ENCODE peak calls at places on chromosomes 7 and 10, in ten cellular contexts. E, Q, S, F, Z, X, D, Y, K and B are unnamed samples.
A peak's percentile ranks its signal among the peaks of the same experiment; 100 is the strongest.

GRCh38 chr7:110568388-110568787 is 522.5 kb upstream of the LRRN3 start:
- DNase-seq in E (no peak), Q (no peak), S (no peak), F (no peak), Z (no peak), X (no peak), D (no peak), Y (no peak), K (no peak), B (no peak)

GRCh38 chr10:112446055-112446854 is 459 bp downstream of the ZDHHC6 start:
- DNase-seq in E (no peak), Q (no peak), S (no peak), F (no peak), Z (no peak), X (no peak), D (no peak), Y (no peak), K (no peak), B (peak; percentile 5)

GRCh38 chr10:123514996-123515395 is 151.2 kb upstream of the GPR26 start:
- DNase-seq in E (no peak), Q (no peak), S (no peak), F (peak; percentile 50), Z (no peak), X (no peak), D (no peak), Y (no peak), K (no peak), B (no peak)

GRCh38 chr10:132748135-132748534 is 37.8 kb downstream of the NKX6-2 start:
- DNase-seq in E (no peak), Q (no peak), S (no peak), F (no peak), Z (no peak), X (no peak), D (no peak), Y (no peak), K (no peak), B (no peak)

GRCh38 chr10:123922126-123922525 is 30.5 kb upstream of the CPXM2 start:
- DNase-seq in E (no peak), Q (no peak), S (no peak), F (no peak), Z (no peak), X (no peak), D (no peak), Y (no peak), K (no peak), B (no peak)

GRCh38 chr10:108899686-108900085 is 1023.6 kb downstream of the XPNPEP1 start:
- DNase-seq in E (no peak), Q (no peak), S (no peak), F (no peak), Z (no peak), X (no peak), D (peak; percentile 37), Y (no peak), K (no peak), B (no peak)

GRCh38 chr10:131609176-131609575 is 291.6 kb upstream of the PPP2R2D start:
- DNase-seq in E (no peak), Q (no peak), S (no peak), F (peak; percentile 77), Z (no peak), X (no peak), D (no peak), Y (no peak), K (no peak), B (no peak)

GRCh38 chr7:64880322-64881297 is 22.5 kb upstream of the ZNF273 start:
- DNase-seq in E (no peak), Q (no peak), S (no peak), F (peak; percentile 78), Z (no peak), X (peak; percentile 77), D (no peak), Y (no peak), K (no peak), B (no peak)

GRCh38 chr10:125079091-125079600 is 81.2 kb downstream of the CTBP2 start:
- DNase-seq in E (no peak), Q (no peak), S (no peak), F (no peak), Z (no peak), X (no peak), D (no peak), Y (no peak), K (no peak), B (no peak)

DNA sequence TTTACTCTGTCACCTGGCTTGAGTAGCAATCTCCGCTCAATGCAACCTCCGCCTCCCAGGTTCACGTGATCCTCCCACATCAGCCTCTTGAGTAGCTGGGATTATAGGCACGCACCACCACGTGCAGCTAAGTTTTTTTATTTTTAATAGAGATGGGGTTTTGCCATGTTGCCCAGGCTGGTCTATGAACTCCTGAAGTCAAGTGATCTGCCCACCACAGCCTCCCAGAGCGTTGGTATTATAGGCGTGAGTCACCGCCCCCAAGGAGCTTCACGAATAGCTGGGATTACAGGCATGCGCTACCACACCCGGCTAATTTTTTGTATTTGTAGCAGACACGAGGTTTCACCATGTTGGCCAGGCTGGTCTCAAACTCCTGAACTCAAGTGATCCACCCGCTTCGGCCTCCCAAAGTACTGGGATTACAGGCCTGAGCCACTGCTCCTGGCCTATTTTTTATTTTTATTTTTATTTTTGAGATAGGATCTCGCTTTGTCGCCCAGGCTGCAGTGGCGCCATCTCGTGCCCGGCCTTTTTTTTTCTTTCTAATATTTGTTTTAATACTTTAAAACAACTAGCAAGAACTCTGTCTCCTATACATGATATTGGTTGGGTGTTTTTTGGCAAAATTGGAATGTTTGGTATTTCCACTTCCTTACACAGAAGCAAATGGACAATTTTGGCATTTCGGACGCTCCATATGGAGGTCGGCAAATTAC is 1.1 kb downstream of the EFCAB10 start:
- DNase-seq in E (no peak), Q (no peak), S (no peak), F (peak; percentile 21), Z (no peak), X (no peak), D (no peak), Y (no peak), K (no peak), B (no peak)
- TF ChIP-seq CTCF in E (no peak), Q (no peak), S (no peak), F (no peak), Z (no peak), X (peak; percentile 10), D (no peak), Y (no peak), K (no peak), B (no peak)

DNA sequence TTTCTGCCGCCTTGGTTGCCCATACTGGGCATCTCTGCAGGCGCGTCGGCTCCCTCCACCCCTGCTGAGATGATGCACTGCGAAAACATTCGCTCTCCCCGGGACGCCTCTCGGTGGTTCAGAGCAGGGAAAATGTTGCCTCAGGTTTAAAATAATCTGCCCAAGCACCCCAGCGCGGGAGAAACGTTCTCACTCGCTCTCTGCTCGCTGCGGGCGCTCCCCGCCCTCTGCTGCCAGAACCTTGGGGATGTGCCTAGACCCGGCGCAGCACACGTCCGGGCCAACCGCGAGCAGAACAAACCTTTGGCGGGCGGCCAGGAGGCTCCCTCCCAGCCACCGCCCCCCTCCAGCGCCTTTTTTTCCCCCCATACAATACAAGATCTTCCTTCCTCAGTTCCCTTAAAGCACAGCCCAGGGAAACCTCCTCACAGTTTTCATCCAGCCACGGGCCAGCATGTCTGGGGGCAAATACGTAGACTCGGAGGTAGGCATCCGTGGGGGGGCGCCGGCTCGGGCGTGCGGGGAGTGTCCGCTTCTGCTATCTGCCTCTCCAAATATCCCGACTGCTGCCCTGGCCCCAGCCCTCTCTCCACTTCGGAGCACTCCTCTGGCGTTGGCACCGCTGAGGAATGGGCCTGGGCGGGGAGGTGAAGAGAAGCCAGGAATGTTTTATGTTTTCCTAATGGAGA is at the start of gene CAV1:
- DNase-seq in E (peak; percentile 18), Q (peak; percentile 80), S (peak; percentile 81), F (peak; percentile 97), Z (peak; percentile 98), X (peak; percentile 96), D (peak; percentile 12), Y (peak; percentile 20), K (peak; percentile 93), B (peak; percentile 39)
- TF ChIP-seq CTCF in E (no peak), Q (peak; percentile 32), S (peak; percentile 23), F (no peak), Z (peak; percentile 63), X (peak; percentile 48), D (no peak), Y (no peak), K (no peak), B (no peak)

DNA sequence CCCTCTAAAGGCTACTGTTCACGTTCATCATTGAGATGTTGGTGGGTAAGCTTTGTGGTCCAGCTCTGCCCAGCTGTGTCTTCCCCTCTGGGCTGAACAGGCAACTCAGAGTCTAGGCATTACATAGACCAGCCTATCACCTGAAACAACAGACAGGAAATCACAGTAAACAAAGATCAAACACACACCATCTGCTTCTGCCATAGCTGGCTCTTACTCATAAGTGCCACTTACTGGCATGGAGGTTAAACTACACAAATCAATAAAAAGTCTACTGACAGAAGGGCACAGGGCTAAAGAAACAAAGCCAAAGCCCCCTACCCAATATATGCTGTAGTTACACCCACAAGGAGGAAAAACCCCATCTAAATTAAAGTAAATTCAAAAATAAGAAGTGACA is 35.0 kb downstream of the SEPTIN14 start:
- DNase-seq in E (no peak), Q (no peak), S (no peak), F (no peak), Z (no peak), X (no peak), D (no peak), Y (no peak), K (no peak), B (no peak)
- TF ChIP-seq CTCF in E (no peak), Q (no peak), S (no peak), F (no peak), Z (no peak), X (no peak), D (no peak), Y (no peak), K (no peak), B (no peak)

GRCh38 chr7:21253740-21254687 is 173.9 kb upstream of the SP4 start:
- DNase-seq in E (peak; percentile 82), Q (no peak), S (no peak), F (no peak), Z (peak; percentile 19), X (no peak), D (peak; percentile 77), Y (peak; percentile 33), K (no peak), B (peak; percentile 76)

GRCh38 chr7:21256310-21256877 is 171.5 kb upstream of the SP4 start:
- DNase-seq in E (no peak), Q (no peak), S (no peak), F (no peak), Z (peak; percentile 18), X (no peak), D (no peak), Y (no peak), K (no peak), B (peak; percentile 16)

GRCh38 chr7:21251166-21251806 is 176.6 kb upstream of the SP4 start:
- DNase-seq in E (no peak), Q (no peak), S (no peak), F (no peak), Z (no peak), X (no peak), D (no peak), Y (no peak), K (no peak), B (no peak)
- TF ChIP-seq CTCF in E (peak; percentile 27), Q (no peak), S (no peak), F (no peak), Z (no peak), X (no peak), D (no peak), Y (no peak), K (no peak), B (no peak)